ENCODE peak calls at places on chromosomes 6 and 20, in nine cellular contexts. X, H, B, M, I, W, K, L and N are unnamed samples.
A peak's percentile ranks its signal among the peaks of the same experiment; 100 is the strongest.

GRCh38 chr20:52201395-52201794 is 9.8 kb upstream of the ZFP64 start:
- DNase-seq in X (no peak), I (no peak), W (no peak), L (no peak), H (no peak), M (no peak), B (no peak), K (peak; percentile 90), N (no peak)

GRCh38 chr6:1110164-1110563 is 201.7 kb upstream of the FOXQ1 start:
- DNase-seq in M (no peak), K (no peak), X (no peak), L (peak; percentile 4), W (no peak), B (no peak), I (no peak), H (no peak), N (peak; percentile 50)

GRCh38 chr6:18245642-18246041 is 18.7 kb downstream of the DEK start:
- DNase-seq in K (no peak), W (no peak), H (no peak), I (no peak), B (no peak), L (no peak), X (no peak), M (no peak), N (no peak)

GRCh38 chr20:40564997-40565680 is 123.9 kb downstream of the MAFB start:
- DNase-seq in B (no peak), X (no peak), L (no peak), M (no peak), I (peak; percentile 47), W (peak; percentile 92), K (no peak), H (peak; percentile 52), N (no peak)

GRCh38 chr6:95848717-95849116 is 167.1 kb upstream of the FUT9 start:
- DNase-seq in L (no peak), M (peak; percentile 1), I (no peak), K (no peak), W (no peak), B (no peak), X (no peak), H (no peak), N (no peak)

GRCh38 chr20:50534567-50534966 is 24.4 kb downstream of the PTPN1 start:
- DNase-seq in W (peak; percentile 80), H (peak; percentile 91), K (no peak), I (peak; percentile 88), L (no peak), B (no peak), M (no peak), X (no peak), N (no peak)

GRCh38 chr6:73579389-73579788 is 58.6 kb upstream of the EEF1A1 start:
- DNase-seq in W (no peak), M (peak; percentile 8), X (peak; percentile 7), I (peak; percentile 8), L (peak; percentile 26), B (peak; percentile 51), H (no peak), K (no peak), N (no peak)

GRCh38 chr6:53894086-53894485 is 99.3 kb downstream of the LRRC1 start:
- DNase-seq in B (no peak), K (peak; percentile 13), L (no peak), I (peak; percentile 45), W (peak; percentile 47), M (no peak), X (no peak), H (peak; percentile 51), N (no peak)

GRCh38 chr6:155309150-155309549 is 5.1 kb downstream of the TFB1M start:
- DNase-seq in W (peak; percentile 20), M (no peak), X (no peak), H (no peak), B (no peak), I (no peak), L (no peak), K (no peak), N (no peak)

GRCh38 chr20:61684583-61685235 is 381.0 kb downstream of the TAF4 start:
- DNase-seq in W (no peak), M (no peak), X (no peak), L (no peak), H (no peak), I (peak; percentile 9), K (no peak), B (no peak), N (no peak)

GRCh38 chr6:157328108-157328692 is 4.9 kb upstream of the TMEM242 start:
- DNase-seq in X (no peak), I (peak; percentile 49), W (no peak), K (no peak), M (no peak), H (no peak), L (no peak), B (no peak), N (no peak)

GRCh38 chr20:651713-652610 is 1.0 kb downstream of the SRXN1 start:
- DNase-seq in B (no peak), I (no peak), K (no peak), W (no peak), X (no peak), L (no peak), M (no peak), H (no peak), N (no peak)

GRCh38 chr20:32325706-32326506 is 32.2 kb upstream of the ASXL1 start:
- DNase-seq in K (peak; percentile 65), I (peak; percentile 27), X (no peak), L (no peak), H (no peak), W (peak; percentile 68), M (no peak), B (no peak), N (no peak)

GRCh38 chr20:2002365-2002764 is 8.5 kb upstream of the PDYN start:
- DNase-seq in X (no peak), H (no peak), B (no peak), K (no peak), I (no peak), M (no peak), L (no peak), W (no peak), N (peak; percentile 34)

GRCh38 chr20:64083380-64084208 is 604 bp downstream of the LKAAEAR1 start:
- DNase-seq in I (peak; percentile 72), W (peak; percentile 63), X (peak; percentile 44), K (peak; percentile 81), M (no peak), L (peak; percentile 72), H (peak; percentile 59), B (peak; percentile 63), N (peak; percentile 94)

GRCh38 chr20:62739581-62740285 is 31.1 kb downstream of the NTSR1 start:
- DNase-seq in K (no peak), B (no peak), H (peak; percentile 47), X (no peak), L (peak; percentile 58), I (no peak), M (no peak), W (no peak), N (peak; percentile 90)

GRCh38 chr6:69624944-69625343 is 171.9 kb downstream of the LMBRD1 start:
- DNase-seq in B (no peak), X (no peak), H (no peak), L (no peak), I (no peak), M (no peak), K (no peak), W (no peak), N (no peak)

GRCh38 chr20:37239026-37239451 is 22.6 kb downstream of the GHRH start:
- DNase-seq in H (peak; percentile 28), I (no peak), L (no peak), K (no peak), W (peak; percentile 29), X (no peak), M (no peak), B (no peak), N (no peak)

GRCh38 chr20:40506567-40506966 is 182.5 kb downstream of the MAFB start:
- DNase-seq in X (peak; percentile 48), B (peak; percentile 30), K (no peak), I (peak; percentile 91), M (no peak), W (peak; percentile 99), H (peak; percentile 100), L (no peak), N (peak; percentile 99)

GRCh38 chr6:38067263-38067980 is 247.9 kb downstream of the ZFAND3 start:
- DNase-seq in W (no peak), I (no peak), H (no peak), K (no peak), B (no peak), M (no peak), X (no peak), L (no peak), N (no peak)

GRCh38 chr6:170136541-170137175 is 154.2 kb downstream of the DLL1 start:
- DNase-seq in H (no peak), I (no peak), M (no peak), B (peak; percentile 19), K (no peak), L (no peak), X (no peak), W (no peak), N (peak; percentile 85)

GRCh38 chr6:43129434-43130194 is 41.5 kb upstream of the SRF start:
- DNase-seq in M (no peak), B (no peak), K (no peak), L (peak; percentile 18), X (no peak), I (peak; percentile 24), W (peak; percentile 47), H (peak; percentile 54), N (no peak)

GRCh38 chr20:10855031-10855430 is 181.2 kb upstream of the JAG1 start:
- DNase-seq in W (peak; percentile 48), B (no peak), L (no peak), H (peak; percentile 53), X (no peak), M (no peak), K (no peak), I (no peak), N (no peak)

GRCh38 chr20:50036703-50037102 is 53.9 kb downstream of the SNAI1 start:
- DNase-seq in L (no peak), W (no peak), H (no peak), I (no peak), K (no peak), B (no peak), M (no peak), X (no peak), N (no peak)

GRCh38 chr6:34110610-34111009 is 35.3 kb downstream of the GRM4 start:
- DNase-seq in L (no peak), I (peak; percentile 5), H (no peak), B (no peak), K (no peak), X (peak; percentile 43), M (no peak), W (no peak), N (no peak)

GRCh38 chr20:38217791-38218565 is 42.6 kb downstream of the KIAA1755 start:
- DNase-seq in K (no peak), B (no peak), L (peak; percentile 46), X (no peak), M (no peak), H (peak; percentile 95), W (peak; percentile 97), I (peak; percentile 90), N (no peak)